ENCODE peak calls at places on chromosomes 16 and 17, in five cellular contexts. H, L, X, W and A are unnamed samples.

GRCh38 chr17:44218344-44219125 is 940 bp downstream of the UBTF start:
- DNase-seq in L (peak; percentile 92), H (peak; percentile 86), W (peak; percentile 75), X (peak; percentile 89), A (peak; percentile 92)

GRCh38 chr16:49621240-49622083 is 234.4 kb downstream of the ZNF423 start:
- DNase-seq in H (no peak), W (no peak), L (peak; percentile 11), X (no peak), A (no peak)

GRCh38 chr16:906296-906695 is 64.5 kb downstream of the LMF1 start:
- DNase-seq in H (no peak), L (no peak), W (no peak), X (no peak), A (no peak)

GRCh38 chr16:71840052-71840451 is 5.7 kb upstream of the ATXN1L start:
- DNase-seq in W (no peak), H (no peak), X (no peak), L (no peak), A (no peak)

GRCh38 chr16:50509521-50510341 is 38.5 kb upstream of the NKD1 start:
- DNase-seq in W (no peak), X (no peak), L (peak; percentile 8), H (peak; percentile 10), A (no peak)

GRCh38 chr16:12527077-12527476 is 276.6 kb downstream of the CPPED1 start:
- DNase-seq in L (no peak), H (no peak), W (no peak), X (no peak), A (no peak)

GRCh38 chr17:35082073-35082657 is 18.7 kb upstream of the RFFL start:
- DNase-seq in H (peak; percentile 82), X (no peak), L (no peak), W (no peak), A (no peak)

GRCh38 chr16:8741636-8742427 is 55.6 kb downstream of the TMEM186 start:
- DNase-seq in L (no peak), X (no peak), H (no peak), W (no peak), A (no peak)

GRCh38 chr16:61792194-61792904 is 243.9 kb downstream of the CDH8 start:
- DNase-seq in L (no peak), H (peak; percentile 10), W (no peak), X (no peak), A (no peak)

GRCh38 chr17:13931752-13932477 is 137.4 kb upstream of the COX10 start:
- DNase-seq in W (no peak), H (peak; percentile 61), L (no peak), X (peak; percentile 67), A (peak; percentile 74)

GRCh38 chr17:7912927-7913524 is 3.1 kb downstream of the RNF227 start:
- DNase-seq in W (peak; percentile 79), L (peak; percentile 76), X (peak; percentile 43), H (peak; percentile 86), A (no peak)

GRCh38 chr16:34054969-34055368 is 595.6 kb downstream of the TP53TG3F start:
- DNase-seq in W (no peak), X (no peak), H (no peak), L (no peak), A (no peak)
- TF ChIP-seq CTCF in W (no peak), X (no peak), H (no peak), L (no peak), A (no peak)

DNA sequence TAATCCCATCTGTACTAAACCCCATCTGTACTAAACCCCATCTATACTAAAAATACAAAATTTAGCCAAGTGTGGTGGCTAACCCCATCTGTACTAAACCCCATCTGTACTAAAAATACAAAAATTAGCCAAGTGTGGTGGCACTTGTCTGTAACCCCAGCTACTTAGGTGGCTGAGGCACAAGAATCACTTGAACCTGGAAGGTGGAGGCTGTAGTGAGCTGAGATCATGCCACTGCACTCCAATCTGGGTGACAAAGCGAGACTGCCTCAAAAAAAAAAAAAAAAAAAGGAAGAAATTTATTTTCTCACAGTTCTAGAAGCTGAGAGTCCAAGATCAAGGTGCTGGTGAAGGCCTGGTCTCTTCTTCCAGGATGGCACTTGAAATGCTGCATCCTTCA is 12.1 kb downstream of the ZFP1 start:
- DNase-seq in L (no peak), H (no peak), X (no peak), W (no peak), A (no peak)
- H3K9me3 ChIP-seq in L (no peaks in the 10 kb centered on the region), H (no peaks in the 10 kb centered on the region), X (no peaks in the 10 kb centered on the region), W (peaks cover 77% of the 10 kb centered on the region), A (no peaks in the 10 kb centered on the region)

GRCh38 chr17:50044483-50044882 is 11.4 kb upstream of the ITGA3 start:
- DNase-seq in L (no peak), W (no peak), X (no peak), H (no peak), A (peak; percentile 9)
- H3K4me3 ChIP-seq in L (no peak overlapping the region), W (no peak overlapping the region), X (no peak overlapping the region), H (no peak overlapping the region), A (no peak overlapping the region)

GRCh38 chr16:83899272-83899897 is 470 bp downstream of the MLYCD start:
- DNase-seq in W (peak; percentile 31), X (peak; percentile 31), L (peak; percentile 78), H (peak; percentile 61), A (peak; percentile 62)
- TF ChIP-seq CTCF in W (no peak), X (peak; percentile 24), L (peak; percentile 11), H (no peak), A (no peak)

GRCh38 chr16:62872339-62872738 is 836.1 kb upstream of the CDH8 start:
- DNase-seq in X (no peak), W (no peak), H (no peak), L (no peak), A (no peak)

GRCh38 chr16:62870554-62870953 is 834.3 kb upstream of the CDH8 start:
- DNase-seq in H (no peak), X (no peak), W (no peak), L (no peak), A (no peak)

GRCh38 chr16:62876133-62876532 is 839.9 kb upstream of the CDH8 start:
- DNase-seq in L (no peak), W (no peak), X (no peak), H (no peak), A (no peak)
- H3K9me3 ChIP-seq in L (no peaks in the 10 kb centered on the region), W (no peaks in the 10 kb centered on the region), X (no peaks in the 10 kb centered on the region), H (no peaks in the 10 kb centered on the region), A (no peaks in the 10 kb centered on the region)

GRCh38 chr17:56502120-56502519 is 91.4 kb upstream of the NOG start:
- DNase-seq in L (no peak), W (no peak), H (no peak), X (no peak), A (no peak)
- H3K4me3 ChIP-seq in L (no peak overlapping the region), W (no peak overlapping the region), H (no peak overlapping the region), X (no peak overlapping the region), A (no peak overlapping the region)

GRCh38 chr17:59106463-59107305 is at the start of gene TRIM37:
- DNase-seq in X (peak; percentile 97), H (peak; percentile 99), W (peak; percentile 96), L (peak; percentile 99), A (peak; percentile 100)
- TF ChIP-seq CTCF in X (no peak), H (no peak), W (no peak), L (no peak), A (no peak)

GRCh38 chr17:22469941-22470340 is 777.6 kb downstream of the KCNJ18 start:
- DNase-seq in W (no peak), X (no peak), H (no peak), L (no peak), A (no peak)

GRCh38 chr17:22464041-22464440 is 771.7 kb downstream of the KCNJ18 start:
- DNase-seq in H (no peak), W (no peak), L (no peak), X (no peak), A (no peak)

GRCh38 chr17:22470411-22471175 is 778.3 kb downstream of the KCNJ18 start:
- DNase-seq in L (no peak), W (no peak), H (no peak), X (no peak), A (no peak)

GRCh38 chr17:22467720-22468119 is 775.4 kb downstream of the KCNJ18 start:
- DNase-seq in W (no peak), L (no peak), H (no peak), X (no peak), A (no peak)

GRCh38 chr17:22469101-22469880 is 777.0 kb downstream of the KCNJ18 start:
- DNase-seq in L (no peak), W (no peak), X (no peak), H (no peak), A (no peak)
- H3K9me3 ChIP-seq in L (no peaks in the 10 kb centered on the region), W (no peaks in the 10 kb centered on the region), X (no peaks in the 10 kb centered on the region), H (no peaks in the 10 kb centered on the region), A (no peaks in the 10 kb centered on the region)

DNA sequence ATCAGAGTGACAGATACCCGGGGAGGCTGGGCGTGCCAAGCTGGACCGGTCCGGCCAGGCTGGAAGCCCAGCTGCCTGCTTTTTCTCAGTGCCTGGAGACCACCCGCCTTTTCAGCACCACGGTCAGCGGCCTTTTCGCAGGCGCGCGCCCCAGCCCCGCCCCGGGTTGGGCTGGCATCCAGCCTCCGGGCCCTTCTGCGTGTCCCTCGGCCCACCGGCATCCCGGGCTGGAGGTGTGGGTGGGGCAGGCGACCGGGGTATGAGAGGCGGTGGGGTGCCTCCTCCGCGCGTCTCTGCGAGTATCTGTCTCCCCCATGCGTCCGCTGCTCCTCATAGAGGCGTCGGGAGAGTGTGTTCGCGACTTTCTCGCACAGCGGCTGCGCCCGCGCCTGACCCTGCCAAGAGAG is 102.5 kb downstream of the MRM1 start:
- DNase-seq in W (peak; percentile 51), H (peak; percentile 22), L (peak; percentile 88), X (peak; percentile 17), A (peak; percentile 37)
- H3K4me3 ChIP-seq in W (no peak overlapping the region), H (no peak overlapping the region), L (no peak overlapping the region), X (no peak overlapping the region), A (no peak overlapping the region)